ENCODE peak calls at places on chromosomes 1 and 21, in six cellular contexts. H is testis, X is Peyer's patch, J is heart left ventricle, I is stomach, G is ovary. V is an unnamed sample. For H3K4me1 and H3K9me3, the result is how much of the 10 kb centered on the place peaks cover.

GRCh38 chr1:228207851-228208821 is at the start of gene OBSCN:
- DNase-seq in H (no peak), X (no peak), J (peak), I (no peak), G (no peak), V (no peak)

GRCh38 chr1:160346953-160347352 is 3.8 kb downstream of the NCSTN start:
- DNase-seq in H (no peak), X (no peak), J (no peak), I (no peak), G (no peak), V (no peak)

GRCh38 chr21:29105218-29105617 is 25.2 kb upstream of the MAP3K7CL start:
- DNase-seq in H (no peak), X (no peak), J (no peak), I (no peak), G (no peak), V (no peak)

GRCh38 chr1:34761776-34762307 is 2.3 kb downstream of the GJB4 start:
- DNase-seq in H (no peak), X (no peak), J (no peak), I (no peak), G (no peak), V (no peak)

GRCh38 chr1:169060906-169061683 is 45.4 kb upstream of the ATP1B1 start:
- DNase-seq in H (no peak), X (no peak), J (no peak), I (no peak), G (no peak), V (no peak)

GRCh38 chr1:171298696-171299095 is 15.3 kb upstream of the FMO4 start:
- DNase-seq in H (no peak), X (no peak), J (no peak), I (no peak), G (no peak), V (no peak)

GRCh38 chr1:102191723-102192122 is 195.0 kb upstream of the OLFM3 start:
- DNase-seq in H (peak), X (no peak), J (no peak), I (no peak), G (no peak), V (peak)

GRCh38 chr1:10601342-10602060 is 126.8 kb downstream of the PEX14 start:
- DNase-seq in H (no peak), X (no peak), J (no peak), I (no peak), G (no peak), V (no peak)

GRCh38 chr1:75630998-75631397 is 20.1 kb upstream of the SLC44A5 start:
- DNase-seq in H (no peak), X (no peak), J (no peak), I (no peak), G (no peak), V (no peak)

GRCh38 chr1:223298706-223299105 is 65.3 kb downstream of the SUSD4 start:
- DNase-seq in H (no peak), X (no peak), J (no peak), I (no peak), G (no peak), V (no peak)

GRCh38 chr21:17585875-17586450 is 26.7 kb downstream of the BTG3 start:
- DNase-seq in H (no peak), X (no peak), J (no peak), I (no peak), G (no peak), V (peak)

GRCh38 chr21:31656199-31657095 is 3.0 kb upstream of the SOD1 start:
- DNase-seq in H (no peak), X (no peak), J (no peak), I (no peak), G (no peak), V (no peak)

GRCh38 chr21:36891692-36892091 is 74.8 kb downstream of the HLCS start:
- DNase-seq in H (no peak), X (no peak), J (no peak), I (no peak), G (no peak), V (peak)

GRCh38 chr1:192950926-192951325 is 108.2 kb downstream of the UCHL5 start:
- DNase-seq in H (no peak), X (no peak), J (no peak), I (no peak), G (no peak), V (no peak)

GRCh38 chr1:63864224-63864623 is 90.4 kb downstream of the ROR1 start:
- DNase-seq in H (no peak), X (no peak), J (no peak), I (no peak), G (no peak), V (no peak)

GRCh38 chr1:10975567-10976326 is 36.7 kb upstream of the TARDBP start:
- DNase-seq in H (no peak), X (no peak), J (no peak), I (peak), G (no peak), V (peak)

GRCh38 chr1:201740086-201740541 is 88.8 kb upstream of the IPO9 start:
- DNase-seq in H (no peak), X (no peak), J (no peak), I (no peak), G (peak), V (no peak)
- H3K4me1 ChIP-seq in H (under half), X (under half), J (under half), I (half or more), G (under half), V (under half)

GRCh38 chr1:3472906-3473305 is 18.4 kb downstream of the ARHGEF16 start:
- DNase-seq in H (no peak), X (no peak), J (no peak), I (no peak), G (no peak), V (peak)

GRCh38 chr1:3473381-3473844 is 18.9 kb downstream of the ARHGEF16 start:
- DNase-seq in H (peak), X (no peak), J (no peak), I (no peak), G (no peak), V (peak)

GRCh38 chr1:3475839-3476573 is 21.5 kb downstream of the ARHGEF16 start:
- DNase-seq in H (no peak), X (no peak), J (no peak), I (no peak), G (no peak), V (no peak)

GRCh38 chr1:3474016-3474415 is 19.6 kb downstream of the ARHGEF16 start:
- DNase-seq in H (no peak), X (no peak), J (no peak), I (no peak), G (no peak), V (no peak)

DNA sequence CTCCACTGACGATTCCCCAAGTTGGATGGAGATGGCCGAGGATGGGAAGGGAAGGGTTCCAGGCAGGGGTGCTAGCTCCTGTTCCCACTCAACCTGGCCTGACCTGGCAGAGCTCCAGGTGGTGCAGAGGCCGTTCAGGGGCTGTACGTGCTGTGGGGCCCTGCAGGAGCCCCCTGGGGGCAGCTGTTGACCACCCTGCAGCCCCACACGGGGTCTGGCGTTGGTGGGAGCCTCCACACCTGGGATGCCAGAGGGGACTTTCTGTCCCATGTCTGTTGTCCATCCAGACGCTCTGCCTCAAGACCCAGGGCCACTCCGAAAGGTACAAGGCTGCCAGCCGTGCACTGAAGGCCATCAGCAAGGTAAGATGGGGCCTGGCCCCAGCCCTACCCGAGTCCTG is 20.0 kb downstream of the ARHGEF16 start:
- DNase-seq in H (no peak), X (no peak), J (no peak), I (no peak), G (no peak), V (no peak)
- TF ChIP-seq CTCF in H (no peak), X (no peak), J (no peak), I (no peak), G (no peak), V (no peak)

DNA sequence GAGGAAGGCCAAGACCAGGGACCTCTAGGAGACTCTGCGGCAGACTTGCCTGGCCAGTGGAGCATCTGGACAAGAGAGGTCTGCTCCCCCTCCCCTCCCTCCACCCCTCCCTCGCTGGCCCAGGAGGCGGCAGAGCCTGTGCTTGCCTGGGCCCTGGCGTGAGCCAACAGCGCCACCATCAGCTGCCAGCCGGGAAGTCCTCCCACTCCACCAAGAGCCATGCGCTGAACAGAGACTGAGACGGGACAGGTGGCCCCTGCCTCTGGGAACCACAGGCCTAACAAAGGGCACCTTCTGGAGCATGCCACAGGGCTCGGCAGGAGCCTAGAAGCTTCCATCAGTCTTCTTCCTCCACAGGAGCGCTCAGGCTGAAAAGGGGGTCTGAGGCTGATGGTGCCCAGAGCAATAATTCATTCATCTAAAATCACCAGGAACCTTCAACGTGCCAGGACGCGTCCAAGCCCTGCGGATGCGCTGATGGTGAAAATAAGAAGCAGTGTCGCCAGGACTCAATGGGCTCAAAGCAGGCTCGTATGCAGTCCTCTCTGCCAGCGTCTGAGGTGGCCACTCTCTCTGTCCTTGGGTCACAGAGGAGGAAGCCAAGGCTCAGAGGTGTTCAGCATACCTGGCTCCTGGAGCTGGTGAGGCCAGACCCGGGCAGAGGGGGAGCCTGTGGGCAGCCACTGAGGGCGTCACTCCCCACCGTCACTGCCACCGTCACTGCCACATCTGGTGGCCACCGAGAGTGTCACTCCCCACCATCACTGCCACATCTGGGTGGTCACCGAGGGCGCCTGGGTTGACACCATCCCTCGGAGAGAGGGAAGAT is 161.2 kb downstream of the NPHP4 start:
- DNase-seq in H (peak), X (no peak), J (no peak), I (no peak), G (no peak), V (peak)
- H3K9me3 ChIP-seq in H (under half), X (under half), J (under half), I (under half), G (under half), V (under half)

DNA sequence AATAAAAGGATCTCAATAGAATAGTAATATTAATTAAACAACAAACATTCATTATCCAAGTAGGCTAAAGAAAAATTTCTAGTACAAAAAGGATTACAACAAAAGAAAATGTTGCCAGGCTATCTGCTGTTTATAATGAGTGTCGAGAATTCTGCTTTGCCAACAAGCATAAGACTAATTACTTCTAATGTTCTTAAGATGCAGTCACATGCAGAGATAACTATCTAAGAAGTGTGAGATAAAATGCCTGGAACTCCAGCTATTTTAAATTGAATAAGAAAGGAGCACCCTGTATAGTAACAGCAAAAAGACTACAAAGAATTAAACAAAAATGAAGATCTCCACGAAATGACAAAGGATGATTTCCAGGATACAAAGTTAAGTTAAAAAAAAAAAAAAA is 59.9 kb downstream of the APP start:
- DNase-seq in H (no peak), X (no peak), J (no peak), I (no peak), G (no peak), V (peak)
- H3K4me1 ChIP-seq in H (under half), X (under half), J (under half), I (under half), G (under half), V (half or more)

V was measured in A673.